ENCODE peak calls at places on chromosome X, in seven cellular contexts. J is NCI-H2029 treated with DMSO at 0.1 percent for 48 hours; M is ecto neural progenitor cell; S is central memory CD8-positive, alpha-beta T cell; X is DMS153; K is epithelial cell of esophagus; W is WTC11. Q is an unnamed sample.

GRCh38 chrX:11791090-11791489 is 33.1 kb downstream of the MSL3 start:
- DNase-seq in S (no peak), X (no peak), J (no peak), M (no peak), W (peak), K (no peak), Q (peak)

GRCh38 chrX:18696653-18697052 is 10.8 kb upstream of the PPEF1 start:
- DNase-seq in X (no peak), M (no peak), W (no peak), K (no peak), S (no peak), J (no peak), Q (no peak)

GRCh38 chrX:101258260-101258581 is 32.9 kb downstream of the TAF7L start:
- DNase-seq in X (no peak), W (no peak), J (no peak), K (no peak), S (no peak), M (no peak), Q (no peak)

GRCh38 chrX:103585421-103586313 is at the start of gene TCEAL4:
- DNase-seq in M (peak), K (peak), X (no peak), W (peak), J (peak), S (no peak), Q (peak)

GRCh38 chrX:135112096-135112729 is 8.1 kb downstream of the ETDB start:
- DNase-seq in M (no peak), S (no peak), J (peak), W (peak), K (peak), X (no peak), Q (peak)

GRCh38 chrX:42375080-42375479 is 402.9 kb downstream of the PPP1R2C start:
- DNase-seq in W (no peak), J (no peak), K (no peak), S (no peak), X (no peak), M (no peak), Q (no peak)

GRCh38 chrX:110418220-110418856 is 59.7 kb downstream of the RTL9 start:
- DNase-seq in J (peak), M (no peak), S (no peak), K (peak), W (peak), X (no peak), Q (peak)

GRCh38 chrX:131985526-131986049 is 37.5 kb upstream of the STK26 start:
- DNase-seq in M (peak), J (no peak), K (peak), W (peak), X (no peak), S (no peak), Q (no peak)

GRCh38 chrX:133677123-133678063 is 262.1 kb upstream of the GPC4 start:
- DNase-seq in W (no peak), M (no peak), J (no peak), K (no peak), S (no peak), X (no peak), Q (no peak)

GRCh38 chrX:39195156-39195555 is 393.9 kb downstream of the MID1IP1 start:
- DNase-seq in K (no peak), S (no peak), X (no peak), J (no peak), M (no peak), W (no peak), Q (peak)

GRCh38 chrX:110665636-110666035 is 130.0 kb downstream of the CHRDL1 start:
- DNase-seq in X (no peak), W (peak), J (no peak), M (no peak), K (peak), S (no peak), Q (no peak)

GRCh38 chrX:155819966-155820491 is 61.1 kb upstream of the VAMP7 start:
- DNase-seq in J (peak), X (peak), M (peak), S (no peak), K (peak), W (peak), Q (peak)

GRCh38 chrX:137194164-137194563 is 160.4 kb upstream of the GPR101 start:
- DNase-seq in X (peak), J (peak), M (peak), K (peak), S (no peak), W (peak), Q (peak)

GRCh38 chrX:45771560-45772340 is 571.1 kb upstream of the DIPK2B start:
- DNase-seq in J (no peak), W (no peak), M (no peak), X (no peak), S (peak), K (peak), Q (no peak)

GRCh38 chrX:40154229-40154852 is 56.6 kb upstream of the BCOR start:
- DNase-seq in W (peak), S (no peak), J (peak), X (peak), K (no peak), M (no peak), Q (peak)

GRCh38 chrX:136475236-136475635 is 12.5 kb upstream of the BRS3 start:
- DNase-seq in W (no peak), X (no peak), M (no peak), S (no peak), J (no peak), K (no peak), Q (no peak)

GRCh38 chrX:123481908-123482873 is 250.7 kb downstream of the THOC2 start:
- DNase-seq in W (no peak), K (peak), S (no peak), M (no peak), J (no peak), X (no peak), Q (no peak)

GRCh38 chrX:154459843-154460242 is 1.8 kb downstream of the PLXNA3 start:
- DNase-seq in W (no peak), M (no peak), K (no peak), S (no peak), J (no peak), X (no peak), Q (peak)

GRCh38 chrX:30880058-30880457 is 9.0 kb downstream of the TAB3 start:
- DNase-seq in W (no peak), J (no peak), X (no peak), K (no peak), S (no peak), M (no peak), Q (no peak)

GRCh38 chrX:22634751-22635150 is 362.0 kb downstream of the CBLL2 start:
- DNase-seq in X (no peak), M (no peak), J (no peak), K (no peak), S (no peak), W (no peak), Q (no peak)

GRCh38 chrX:35006361-35006760 is 63.8 kb downstream of the FAM47B start:
- DNase-seq in K (no peak), X (no peak), W (no peak), M (no peak), J (no peak), S (no peak), Q (no peak)

GRCh38 chrX:45714864-45715263 is 514.2 kb upstream of the DIPK2B start:
- DNase-seq in S (no peak), J (no peak), M (no peak), K (peak), W (no peak), X (no peak), Q (no peak)

GRCh38 chrX:131273024-131273423 is 16.1 kb downstream of the IGSF1 start:
- DNase-seq in J (no peak), S (no peak), K (no peak), M (no peak), W (no peak), X (no peak), Q (no peak)

GRCh38 chrX:118694628-118695027 is 32.8 kb upstream of the IL13RA1 start:
- DNase-seq in W (no peak), M (no peak), X (no peak), S (no peak), J (no peak), K (no peak), Q (no peak)

GRCh38 chrX:31483336-31483735 is 411.5 kb upstream of the FTHL17 start:
- DNase-seq in K (peak), M (no peak), J (no peak), W (no peak), X (no peak), S (no peak), Q (no peak)

GRCh38 chrX:17842769-17843525 is 18.2 kb downstream of the RAI2 start:
- DNase-seq in W (no peak), J (no peak), M (no peak), X (no peak), K (peak), S (no peak), Q (no peak)

GRCh38 chrX:78997870-78998558 is 52.8 kb downstream of the P2RY10 start:
- DNase-seq in M (no peak), W (peak), J (no peak), K (no peak), S (no peak), X (no peak), Q (no peak)

GRCh38 chrX:114800719-114801118 is 216.7 kb downstream of the IL13RA2 start:
- DNase-seq in M (no peak), J (no peak), W (no peak), K (peak), S (no peak), X (no peak), Q (no peak)

GRCh38 chrX:39492495-39493162 is 605.1 kb downstream of the BCOR start:
- DNase-seq in X (no peak), S (no peak), J (no peak), W (no peak), K (peak), M (no peak), Q (no peak)

GRCh38 chrX:75784689-75785491 is at the start of gene MAGEE2:
- DNase-seq in K (no peak), M (no peak), J (no peak), S (no peak), W (peak), X (no peak), Q (no peak)

GRCh38 chrX:120463241-120463640 is 5.9 kb downstream of the LAMP2 start:
- DNase-seq in S (no peak), K (peak), X (peak), W (no peak), J (no peak), M (no peak), Q (no peak)

GRCh38 chrX:1444896-1445480 is 7.7 kb downstream of the ASMTL start:
- DNase-seq in W (peak), S (no peak), J (no peak), M (peak), X (no peak), K (no peak), Q (no peak)

GRCh38 chrX:35890699-35891098 is 28.8 kb upstream of the CFAP47 start:
- DNase-seq in X (peak), W (peak), K (peak), J (peak), S (no peak), M (peak), Q (peak)

GRCh38 chrX:71815121-71815905 is 52.2 kb downstream of the CXorf49B start:
- DNase-seq in M (no peak), K (no peak), J (no peak), W (no peak), X (no peak), S (no peak), Q (no peak)

GRCh38 chrX:13717697-13718483 is 16.5 kb downstream of the TRAPPC2 start:
- DNase-seq in J (no peak), M (no peak), X (no peak), S (no peak), K (no peak), W (no peak), Q (no peak)

GRCh38 chrX:39759526-39760224 is 338.1 kb downstream of the BCOR start:
- DNase-seq in S (no peak), X (no peak), W (peak), K (peak), M (peak), J (no peak), Q (no peak)